ENCODE peak calls at places on chromosomes 13 and 19, in seven cellular contexts. Q, N, D, I, E, J and P are unnamed samples.

GRCh38 chr13:101289764-101290163 is 126.5 kb downstream of the NALCN start:
- DNase-seq in Q (peak), N (no peak), D (no peak), I (no peak), E (peak), J (peak), P (no peak)

GRCh38 chr13:23966691-23967615 is 69.7 kb upstream of the C1QTNF9B start:
- DNase-seq in Q (peak), N (no peak), D (no peak), I (no peak), E (no peak), J (peak), P (no peak)

GRCh38 chr13:113410472-113411201 is 42.7 kb downstream of the ADPRHL1 start:
- DNase-seq in Q (peak), N (no peak), D (peak), I (peak), E (no peak), J (peak), P (no peak)

GRCh38 chr13:110684388-110685056 is 21.4 kb downstream of the CARS2 start:
- DNase-seq in Q (no peak), N (no peak), D (no peak), I (no peak), E (no peak), J (peak), P (peak)

GRCh38 chr19:16199275-16199932 is 1.7 kb downstream of the AP1M1 start:
- DNase-seq in Q (no peak), N (peak), D (no peak), I (peak), E (no peak), J (no peak), P (no peak)

GRCh38 chr13:101115762-101116161 is 300.5 kb downstream of the NALCN start:
- DNase-seq in Q (peak), N (no peak), D (no peak), I (no peak), E (peak), J (peak), P (no peak)

GRCh38 chr13:43301341-43301969 is 278.1 kb downstream of the DNAJC15 start:
- DNase-seq in Q (no peak), N (no peak), D (no peak), I (no peak), E (no peak), J (peak), P (no peak)

GRCh38 chr13:49859568-49859967 is 67.1 kb upstream of the KPNA3 start:
- DNase-seq in Q (peak), N (peak), D (no peak), I (no peak), E (no peak), J (peak), P (no peak)

GRCh38 chr13:28573595-28574373 is 78.9 kb upstream of the FLT1 start:
- DNase-seq in Q (no peak), N (no peak), D (no peak), I (no peak), E (no peak), J (no peak), P (no peak)

GRCh38 chr13:50589139-50589538 is 254.4 kb downstream of the DLEU7 start:
- DNase-seq in Q (peak), N (no peak), D (no peak), I (no peak), E (no peak), J (peak), P (no peak)

GRCh38 chr19:33978286-33978685 is 181.6 kb downstream of the KCTD15 start:
- DNase-seq in Q (no peak), N (no peak), D (no peak), I (no peak), E (no peak), J (no peak), P (no peak)

GRCh38 chr13:30216111-30216510 is 91.2 kb downstream of the KATNAL1 start:
- DNase-seq in Q (peak), N (no peak), D (no peak), I (no peak), E (no peak), J (no peak), P (no peak)

GRCh38 chr19:8370176-8371010 is 6.4 kb downstream of the ANGPTL4 start:
- DNase-seq in Q (peak), N (no peak), D (peak), I (no peak), E (no peak), J (no peak), P (no peak)

GRCh38 chr13:106507560-106508274 is 27.7 kb downstream of the EFNB2 start:
- DNase-seq in Q (peak), N (no peak), D (no peak), I (no peak), E (peak), J (peak), P (no peak)

GRCh38 chr19:6173190-6173589 is 37.7 kb downstream of the ACSBG2 start:
- DNase-seq in Q (no peak), N (no peak), D (no peak), I (no peak), E (no peak), J (no peak), P (no peak)

GRCh38 chr13:35906636-35907035 is 224.5 kb downstream of the DCLK1 start:
- DNase-seq in Q (no peak), N (no peak), D (no peak), I (no peak), E (no peak), J (no peak), P (no peak)

GRCh38 chr19:10419200-10419645 is 1.1 kb upstream of the PDE4A start:
- DNase-seq in Q (no peak), N (no peak), D (no peak), I (no peak), E (peak), J (no peak), P (no peak)

GRCh38 chr13:41825691-41826090 is 135.2 kb downstream of the VWA8 start:
- DNase-seq in Q (no peak), N (no peak), D (no peak), I (no peak), E (no peak), J (peak), P (no peak)

GRCh38 chr13:71644579-71644978 is 222.4 kb downstream of the DACH1 start:
- DNase-seq in Q (no peak), N (no peak), D (no peak), I (no peak), E (no peak), J (no peak), P (no peak)

GRCh38 chr13:37735293-37735692 is 134.3 kb downstream of the TRPC4 start:
- DNase-seq in Q (no peak), N (no peak), D (no peak), I (no peak), E (no peak), J (no peak), P (no peak)

GRCh38 chr13:70088926-70089325 is 18.7 kb upstream of the ATXN8OS start:
- DNase-seq in Q (no peak), N (no peak), D (no peak), I (no peak), E (no peak), J (no peak), P (no peak)

GRCh38 chr19:52307275-52307674 is 10.3 kb downstream of the ZNF480 start:
- DNase-seq in Q (peak), N (no peak), D (no peak), I (no peak), E (peak), J (peak), P (no peak)

GRCh38 chr13:76654263-76654662 is 231.9 kb downstream of the KCTD12 start:
- DNase-seq in Q (no peak), N (no peak), D (no peak), I (no peak), E (no peak), J (no peak), P (no peak)

GRCh38 chr13:112174476-112175110 is 107.6 kb downstream of the SOX1 start:
- DNase-seq in Q (no peak), N (no peak), D (no peak), I (no peak), E (no peak), J (no peak), P (no peak)

DNA sequence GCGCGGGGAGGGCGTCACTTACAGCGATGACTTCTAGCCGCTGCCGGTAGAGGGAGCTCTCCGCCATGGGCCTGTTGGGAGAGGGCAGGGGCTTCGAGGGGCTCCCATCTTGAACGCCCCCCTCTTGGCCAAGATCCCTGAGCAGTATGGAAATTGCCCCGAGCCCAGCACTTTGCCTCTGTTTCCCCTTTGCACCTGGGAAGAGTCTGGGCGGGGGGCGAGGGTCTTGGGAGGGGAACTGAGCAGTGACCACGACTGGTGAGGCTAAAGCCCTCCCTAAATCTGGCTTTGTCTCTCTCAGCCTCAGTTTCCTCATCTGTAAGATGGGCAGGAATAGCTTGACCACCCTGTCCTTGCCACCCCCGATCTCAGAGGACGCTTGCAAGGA is 2.8 kb downstream of the PALM3 start:
- DNase-seq in Q (no peak), N (no peak), D (peak), I (peak), E (peak), J (no peak), P (no peak)
- TF ChIP-seq CTCF in Q (peak), N (no peak), D (peak), I (peak), E (peak), J (peak), P (peak)

DNA sequence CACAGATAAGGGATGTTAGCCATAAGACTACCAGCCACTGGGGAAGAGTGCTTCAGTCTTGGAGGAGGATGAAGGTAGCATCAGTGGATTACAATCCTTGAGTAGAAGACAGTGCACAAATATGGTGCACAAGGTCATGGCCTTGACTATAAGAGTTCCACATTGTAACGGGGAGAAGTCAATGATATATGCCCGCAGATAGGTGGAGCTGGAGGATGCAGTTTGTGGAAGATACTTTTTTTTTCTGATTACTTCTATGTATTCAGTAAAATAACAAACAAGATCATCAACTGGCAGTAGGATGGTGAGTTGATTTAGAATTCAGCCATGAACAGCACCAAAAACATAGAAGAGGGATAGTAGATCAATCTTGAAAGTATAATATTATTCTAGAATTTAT is 926.8 kb upstream of the MIR17HG start:
- DNase-seq in Q (peak), N (no peak), D (no peak), I (no peak), E (no peak), J (peak), P (no peak)
- TF ChIP-seq CTCF in Q (peak), N (no peak), D (no peak), I (no peak), E (no peak), J (peak), P (no peak)

GRCh38 chr19:18496167-18496979 is 25.5 kb downstream of the ELL start:
- DNase-seq in Q (peak), N (peak), D (peak), I (peak), E (no peak), J (no peak), P (no peak)
- TF ChIP-seq CTCF in Q (no peak), N (no peak), D (no peak), I (peak), E (no peak), J (no peak), P (no peak)

DNA sequence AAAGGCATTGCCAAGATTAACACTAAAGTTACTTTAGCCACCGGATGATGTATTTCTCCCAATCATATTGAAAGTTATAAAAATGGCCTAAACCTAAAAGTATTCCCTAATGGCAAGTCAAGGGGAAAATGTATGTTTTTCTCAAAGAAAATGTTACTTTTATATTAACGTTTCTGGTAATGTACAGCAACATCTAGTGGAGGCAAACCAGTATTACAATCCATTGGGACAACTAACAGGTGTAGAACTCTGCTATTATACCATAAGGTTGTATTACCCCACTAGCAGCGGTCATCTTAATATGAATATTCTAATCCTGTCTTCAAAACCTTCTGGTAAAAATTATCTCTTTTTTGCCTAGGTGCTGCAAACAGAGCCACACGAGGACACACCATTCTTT is 69.2 kb downstream of the ZNF100 start:
- DNase-seq in Q (peak), N (no peak), D (no peak), I (no peak), E (peak), J (peak), P (no peak)
- TF ChIP-seq CTCF in Q (peak), N (peak), D (peak), I (peak), E (peak), J (peak), P (peak)

DNA sequence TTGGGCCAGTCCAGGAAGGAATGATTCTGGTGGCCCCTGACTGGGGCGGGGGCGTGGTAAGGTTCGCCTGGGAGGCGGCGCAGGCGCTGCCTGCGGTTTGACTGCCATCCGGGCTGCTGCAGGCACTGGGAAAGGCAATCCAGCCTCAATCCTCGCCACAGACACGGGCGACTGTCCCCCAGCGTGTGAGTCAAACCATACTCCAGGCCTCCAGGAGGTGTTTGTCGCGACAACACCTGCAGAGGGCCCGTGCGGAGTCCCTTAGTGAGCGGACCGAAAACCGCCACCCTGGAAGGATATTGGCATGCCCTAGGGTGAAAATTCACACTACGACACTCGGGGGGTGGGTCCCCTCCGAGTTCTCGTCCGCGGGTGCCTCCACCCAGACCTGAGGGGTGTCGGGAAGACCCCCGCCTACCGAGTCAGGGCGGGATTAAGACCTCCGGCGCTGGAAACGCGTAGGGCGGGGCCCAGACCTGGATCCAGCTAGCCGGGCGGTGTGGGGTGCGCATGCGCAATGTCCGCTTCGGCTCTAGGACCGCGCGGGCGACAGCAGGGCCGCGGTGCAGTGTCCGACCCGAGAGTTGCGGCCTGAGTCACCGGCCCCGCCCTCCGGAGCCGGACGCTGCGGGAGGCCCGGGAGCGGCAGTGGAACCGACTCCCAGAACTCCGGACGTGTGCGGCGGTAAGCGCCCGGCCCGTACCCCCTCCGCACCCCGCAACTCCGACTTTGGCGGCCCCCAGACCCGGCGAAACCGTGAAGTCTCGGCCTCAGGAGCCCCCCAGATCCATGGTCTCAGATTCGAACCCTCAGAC is at the start of gene CAPNS1:
- DNase-seq in Q (peak), N (peak), D (peak), I (peak), E (peak), J (peak), P (peak)
- TF ChIP-seq CTCF in Q (no peak), N (no peak), D (no peak), I (no peak), E (peak), J (no peak), P (peak)

GRCh38 chr19:35882074-35882832 is 13.9 kb downstream of the APLP1 start:
- DNase-seq in Q (peak), N (no peak), D (no peak), I (no peak), E (peak), J (peak), P (no peak)
- TF ChIP-seq CTCF in Q (peak), N (peak), D (peak), I (peak), E (peak), J (peak), P (peak)

GRCh38 chr19:676343-677105 is at the start of gene FSTL3:
- DNase-seq in Q (peak), N (no peak), D (no peak), I (no peak), E (peak), J (peak), P (peak)

GRCh38 chr19:664913-665443 is 2.0 kb upstream of the RNF126 start:
- DNase-seq in Q (peak), N (peak), D (peak), I (peak), E (peak), J (peak), P (peak)

GRCh38 chr19:676007-676342 is 217 bp upstream of the FSTL3 start:
- DNase-seq in Q (no peak), N (no peak), D (no peak), I (no peak), E (no peak), J (no peak), P (no peak)

GRCh38 chr19:674282-675151 is 1.7 kb upstream of the FSTL3 start:
- DNase-seq in Q (no peak), N (no peak), D (peak), I (no peak), E (no peak), J (no peak), P (no peak)

DNA sequence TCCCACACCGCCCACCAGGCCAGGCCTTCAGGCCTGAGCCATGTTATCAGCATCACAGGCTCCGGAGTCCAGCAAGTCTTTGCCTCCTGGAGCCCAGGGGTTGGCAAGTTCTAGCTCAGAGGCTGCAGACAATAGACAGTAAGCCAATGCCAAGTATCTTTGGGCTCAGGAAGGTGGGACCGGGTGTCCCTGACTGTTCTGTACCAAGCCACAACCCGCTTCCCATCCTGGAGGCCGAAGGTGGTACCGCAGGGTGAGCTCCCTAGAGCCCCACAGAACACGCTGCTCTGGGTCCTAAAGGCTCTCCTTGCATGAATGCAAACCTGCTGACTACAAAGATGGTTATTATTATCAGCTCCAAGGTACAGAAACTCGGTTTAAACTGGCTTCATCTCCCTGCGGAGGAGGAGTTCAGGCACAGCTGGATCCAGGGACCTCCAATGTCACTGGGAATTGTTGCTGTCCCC is 5.5 kb upstream of the FSTL3 start:
- DNase-seq in Q (no peak), N (no peak), D (no peak), I (no peak), E (no peak), J (no peak), P (no peak)
- TF ChIP-seq CTCF in Q (peak), N (no peak), D (no peak), I (no peak), E (peak), J (no peak), P (no peak)